ENCODE peak calls at places on chromosomes 11 and 22, in six cellular contexts. D, G, T, R, L and S are unnamed samples.

GRCh38 chr11:22508691-22509090 is 116.9 kb downstream of the FANCF start:
- DNase-seq in T (no peak), D (no peak), R (no peak), L (no peak), G (no peak), S (no peak)

GRCh38 chr11:73274722-73275380 is 2.7 kb downstream of the P2RY6 start:
- DNase-seq in G (peak; percentile 50), R (no peak), D (peak; percentile 29), L (peak; percentile 64), T (no peak), S (no peak)

GRCh38 chr22:25876871-25877270 is 134.9 kb downstream of the MYO18B start:
- DNase-seq in T (no peak), D (no peak), L (no peak), R (no peak), G (no peak), S (no peak)

GRCh38 chr11:100936781-100937180 is 192.8 kb downstream of the PGR start:
- DNase-seq in T (no peak), G (no peak), D (no peak), R (no peak), L (no peak), S (no peak)

GRCh38 chr22:38203090-38203810 is 1.5 kb downstream of the MAFF start:
- DNase-seq in T (no peak), R (peak; percentile 81), D (no peak), G (peak; percentile 80), L (no peak), S (peak; percentile 63)

GRCh38 chr11:99534812-99535211 is 514.1 kb downstream of the CNTN5 start:
- DNase-seq in T (no peak), G (no peak), R (no peak), L (no peak), D (no peak), S (no peak)

GRCh38 chr22:45010532-45010900 is 711 bp upstream of the PHF21B start:
- DNase-seq in G (no peak), R (no peak), L (no peak), T (no peak), D (no peak), S (no peak)

GRCh38 chr11:125281831-125282595 is 117.5 kb downstream of the PKNOX2 start:
- DNase-seq in T (no peak), D (no peak), L (no peak), R (no peak), G (no peak), S (no peak)

GRCh38 chr11:81331073-81331472 is 1402.6 kb downstream of the FAM181B start:
- DNase-seq in L (no peak), R (no peak), D (no peak), T (no peak), G (no peak), S (no peak)

GRCh38 chr22:42680648-42681047 is 31.5 kb upstream of the CYB5R3 start:
- DNase-seq in G (no peak), R (peak; percentile 79), L (peak; percentile 58), D (no peak), T (no peak), S (no peak)

GRCh38 chr11:61699737-61700160 is 19.6 kb downstream of the DAGLA start:
- DNase-seq in R (peak; percentile 72), L (no peak), T (peak; percentile 79), G (no peak), D (no peak), S (no peak)

DNA sequence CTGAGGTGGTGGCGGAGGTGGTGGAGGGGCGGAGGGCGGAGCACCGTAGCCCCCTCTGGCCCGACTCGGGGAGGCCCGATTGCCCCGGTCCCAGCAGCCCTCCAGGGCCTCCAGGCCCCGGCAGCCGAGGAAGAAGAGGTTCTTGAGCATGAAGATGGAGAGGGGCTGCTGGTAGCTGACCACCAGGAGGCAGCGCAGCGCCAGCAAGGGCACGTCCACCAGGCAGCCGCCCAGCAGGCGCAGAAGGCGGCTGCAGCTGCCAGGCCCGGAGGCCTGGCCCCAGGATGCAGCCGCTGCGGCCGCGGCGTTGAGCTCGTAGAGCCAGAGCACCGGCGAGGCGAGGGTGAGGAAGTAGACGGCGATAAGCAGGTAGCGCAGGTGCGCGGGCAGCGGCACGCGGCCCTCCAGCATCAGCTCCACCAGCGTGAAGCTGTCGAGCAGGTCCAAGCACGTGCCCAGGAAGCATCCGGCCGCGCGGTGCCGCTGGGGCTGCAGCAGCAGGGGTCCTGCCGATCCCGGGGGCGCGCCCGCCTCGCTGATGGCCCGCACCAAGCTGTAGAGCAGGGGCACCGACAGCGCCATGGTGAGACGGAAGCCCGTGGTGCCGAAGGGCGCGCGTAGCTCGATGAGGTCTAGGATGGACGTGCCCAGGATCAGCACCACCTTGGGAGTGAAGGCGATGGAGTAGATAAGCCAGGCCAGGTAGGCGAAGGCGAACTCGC is 1.5 kb downstream of the TMEM121B start:
- DNase-seq in G (no peak), R (no peak), D (no peak), T (peak; percentile 75), L (peak; percentile 57), S (peak; percentile 22)
- TF ChIP-seq CTCF in G (no peak), R (no peak), D (no peak), T (peak; percentile 45), L (peak; percentile 46), S (peak; percentile 34)

GRCh38 chr11:79973701-79974626 is 533.1 kb upstream of the TENM4 start:
- DNase-seq in T (no peak), D (no peak), R (peak; percentile 67), G (no peak), L (no peak), S (no peak)
- TF ChIP-seq CTCF in T (no peak), D (no peak), R (no peak), G (no peak), L (no peak), S (no peak)

GRCh38 chr11:108732395-108732794 is 67.5 kb downstream of the DDX10 start:
- DNase-seq in L (no peak), G (no peak), T (no peak), R (no peak), D (no peak), S (no peak)

GRCh38 chr11:108733479-108734116 is 68.7 kb downstream of the DDX10 start:
- DNase-seq in G (no peak), L (peak; percentile 82), R (no peak), D (peak; percentile 3), T (no peak), S (peak; percentile 68)

DNA sequence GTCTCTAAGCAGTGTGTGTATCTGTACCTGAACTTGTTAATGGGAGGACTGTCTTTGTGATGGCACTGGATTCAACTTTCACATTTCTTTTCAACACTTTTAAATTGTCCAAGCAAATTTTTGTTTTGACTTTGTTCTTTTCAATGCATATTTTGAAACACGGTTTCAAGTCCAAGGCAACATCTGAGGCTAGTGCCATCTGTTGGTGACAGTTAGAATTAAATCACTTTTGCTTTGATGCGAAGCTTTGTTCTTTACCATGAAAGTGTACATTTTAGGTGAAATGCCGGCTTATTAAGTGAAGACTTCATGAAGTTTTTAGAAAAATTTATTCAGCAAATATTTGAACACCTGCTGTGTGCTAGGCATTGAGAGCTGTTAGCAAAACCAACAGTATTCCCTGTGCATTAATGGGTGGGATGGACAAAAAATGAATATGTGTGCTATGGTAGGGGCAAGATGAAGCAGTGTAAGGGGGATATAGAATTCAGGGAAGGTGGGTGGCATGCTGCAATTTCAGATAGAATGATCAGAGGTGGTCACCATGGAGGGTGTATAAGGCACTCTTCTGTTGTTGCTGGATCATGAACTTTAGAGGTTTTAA is 70.2 kb downstream of the DDX10 start:
- DNase-seq in G (no peak), L (peak; percentile 39), D (no peak), T (no peak), R (no peak), S (peak; percentile 12)
- TF ChIP-seq CTCF in G (no peak), L (peak; percentile 35), D (peak; percentile 10), T (peak; percentile 37), R (no peak), S (peak; percentile 63)

GRCh38 chr11:75856912-75857311 is 41.9 kb downstream of the UVRAG start:
- DNase-seq in R (no peak), G (no peak), L (no peak), D (no peak), T (no peak), S (no peak)

GRCh38 chr11:75855191-75855590 is 40.2 kb downstream of the UVRAG start:
- DNase-seq in R (no peak), T (no peak), L (no peak), G (no peak), D (no peak), S (no peak)

GRCh38 chr11:75858613-75859012 is 43.6 kb downstream of the UVRAG start:
- DNase-seq in T (no peak), L (peak; percentile 84), D (peak; percentile 27), R (no peak), G (no peak), S (no peak)

GRCh38 chr11:75859614-75860013 is 44.6 kb downstream of the UVRAG start:
- DNase-seq in D (no peak), G (no peak), L (no peak), T (no peak), R (no peak), S (no peak)

DNA sequence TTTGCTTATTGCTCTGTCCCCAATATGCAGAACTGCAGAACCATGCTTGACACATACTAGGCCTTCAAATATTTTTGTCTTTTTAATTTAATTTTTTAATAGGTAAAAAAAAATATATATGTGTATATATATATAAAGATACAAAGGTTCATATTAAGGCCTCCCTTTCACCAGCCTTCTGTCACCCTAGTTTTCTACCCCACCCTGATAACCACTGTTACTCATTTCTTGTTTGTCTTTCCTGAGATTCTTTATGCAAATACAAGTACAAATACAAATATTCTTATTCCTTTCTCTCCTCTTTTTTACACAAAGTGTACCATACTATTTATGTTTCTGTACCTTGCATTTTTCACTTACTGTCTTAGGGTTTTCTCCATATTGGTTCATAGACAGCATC is 43.0 kb downstream of the UVRAG start:
- DNase-seq in T (no peak), D (no peak), R (no peak), G (no peak), L (no peak), S (no peak)
- TF ChIP-seq CTCF in T (no peak), D (no peak), R (no peak), G (no peak), L (no peak), S (no peak)

GRCh38 chr11:14622241-14622954 is 21.2 kb upstream of the PDE3B start:
- DNase-seq in G (no peak), T (no peak), D (no peak), L (no peak), R (no peak), S (peak; percentile 11)

GRCh38 chr11:14625804-14626203 is 17.8 kb upstream of the PDE3B start:
- DNase-seq in L (peak; percentile 59), R (no peak), T (no peak), G (no peak), D (peak; percentile 29), S (no peak)

GRCh38 chr11:14619580-14619979 is 24.0 kb upstream of the PDE3B start:
- DNase-seq in R (no peak), L (no peak), D (no peak), G (no peak), T (no peak), S (no peak)

GRCh38 chr11:14620027-14620511 is 23.5 kb upstream of the PDE3B start:
- DNase-seq in T (no peak), G (no peak), R (no peak), D (no peak), L (no peak), S (no peak)

GRCh38 chr11:14623036-14623435 is 20.6 kb upstream of the PDE3B start:
- DNase-seq in T (no peak), D (no peak), L (peak; percentile 18), R (no peak), G (no peak), S (peak; percentile 12)
- TF ChIP-seq CTCF in T (no peak), D (no peak), L (no peak), R (no peak), G (no peak), S (no peak)